ENCODE peak calls at places on chromosomes 12 and 14, in nine cellular contexts. A is activated CD8-positive, alpha-beta memory T cell treated with anti-CD3 and anti-CD28 coated beads, Interleukin-2, amount 50 U/mL, for 48 hours; P is fibroblast of lung; K is DMS53; V is activated CD4-positive, alpha-beta T cell treated with anti-CD3 and anti-CD28 coated beads, Interleukin-2, amount 50 U/mL, for 48 hours; T is mesendoderm; G is type B pancreatic cell; L is GM06990; O is HFF-Myc. S is an unnamed sample.

GRCh38 chr12:116427200-116427932 is 131.8 kb upstream of the MAP1LC3B2 start:
- DNase-seq in A (no peak), P (peak; percentile 37), K (no peak), V (no peak), T (peak; percentile 100), G (no peak), L (no peak), O (no peak), S (no peak)

GRCh38 chr14:74619672-74620131 is 7.7 kb upstream of the LTBP2 start:
- DNase-seq in A (no peak), P (peak; percentile 99), K (no peak), V (peak; percentile 7), T (peak; percentile 64), G (no peak), L (no peak), O (peak; percentile 75), S (no peak)

GRCh38 chr12:12919666-12920435 is 28.5 kb downstream of the GPRC5A start:
- DNase-seq in A (no peak), P (no peak), K (no peak), V (no peak), T (no peak), G (no peak), L (no peak), O (no peak), S (no peak)

GRCh38 chr12:109773384-109774011 is 59.7 kb downstream of the TRPV4 start:
- DNase-seq in A (no peak), P (no peak), K (peak; percentile 54), V (no peak), T (no peak), G (no peak), L (no peak), O (no peak), S (peak; percentile 53)

GRCh38 chr12:131089526-131090253 is 136.0 kb downstream of the ADGRD1 start:
- DNase-seq in A (peak; percentile 49), P (no peak), K (no peak), V (no peak), T (no peak), G (peak; percentile 62), L (no peak), O (no peak), S (no peak)

GRCh38 chr12:70643927-70644326 is 6.7 kb upstream of the PTPRB start:
- DNase-seq in A (no peak), P (no peak), K (no peak), V (no peak), T (no peak), G (no peak), L (no peak), O (no peak), S (no peak)

GRCh38 chr12:54029529-54030441 is 1.5 kb downstream of the HOXC6 start:
- DNase-seq in A (no peak), P (no peak), K (no peak), V (no peak), T (peak; percentile 49), G (no peak), L (no peak), O (no peak), S (no peak)

GRCh38 chr12:124326899-124327298 is 32.0 kb downstream of the RFLNA start:
- DNase-seq in A (no peak), P (no peak), K (no peak), V (no peak), T (no peak), G (no peak), L (no peak), O (no peak), S (no peak)

GRCh38 chr14:44453433-44454171 is 53.5 kb downstream of the FSCB start:
- DNase-seq in A (no peak), P (no peak), K (peak; percentile 85), V (no peak), T (no peak), G (no peak), L (no peak), O (no peak), S (no peak)

GRCh38 chr12:67211494-67211893 is 57.7 kb upstream of the CAND1 start:
- DNase-seq in A (no peak), P (no peak), K (no peak), V (no peak), T (no peak), G (no peak), L (no peak), O (no peak), S (no peak)

GRCh38 chr12:54311091-54311490 is 10.3 kb upstream of the NFE2 start:
- DNase-seq in A (no peak), P (no peak), K (no peak), V (no peak), T (no peak), G (no peak), L (no peak), O (no peak), S (no peak)

GRCh38 chr12:54622463-54623183 is 12.1 kb downstream of the LACRT start:
- DNase-seq in A (no peak), P (no peak), K (peak; percentile 54), V (no peak), T (no peak), G (no peak), L (no peak), O (no peak), S (no peak)

GRCh38 chr12:78403136-78403535 is 461.4 kb upstream of the SYT1 start:
- DNase-seq in A (no peak), P (peak; percentile 96), K (peak; percentile 52), V (no peak), T (no peak), G (no peak), L (no peak), O (peak; percentile 16), S (no peak)

GRCh38 chr12:43292699-43293098 is 259.3 kb downstream of the ADAMTS20 start:
- DNase-seq in A (no peak), P (peak; percentile 85), K (no peak), V (no peak), T (no peak), G (no peak), L (no peak), O (no peak), S (no peak)

GRCh38 chr12:111413442-111414086 is 7.8 kb downstream of the SH2B3 start:
- DNase-seq in A (no peak), P (peak; percentile 78), K (peak; percentile 48), V (no peak), T (no peak), G (no peak), L (no peak), O (peak; percentile 56), S (no peak)

GRCh38 chr12:56631790-56632700 is 1.9 kb upstream of the BAZ2A start:
- DNase-seq in A (peak; percentile 76), P (peak; percentile 31), K (peak; percentile 27), V (peak; percentile 73), T (peak; percentile 71), G (no peak), L (peak; percentile 72), O (no peak), S (peak; percentile 9)

GRCh38 chr12:110813298-110813697 is 33.5 kb upstream of the CCDC63 start:
- DNase-seq in A (no peak), P (no peak), K (no peak), V (no peak), T (no peak), G (no peak), L (no peak), O (no peak), S (no peak)

GRCh38 chr12:67698711-67699603 is 50.4 kb downstream of the DYRK2 start:
- DNase-seq in A (no peak), P (peak; percentile 67), K (no peak), V (peak; percentile 62), T (no peak), G (no peak), L (peak; percentile 80), O (no peak), S (no peak)

S was measured in amygdala.